ENCODE peak calls at places on chromosomes 6 and 20, in ten cellular contexts. One of them, this sample, is unnamed.

GRCh38 chr6:154318711-154319110 is 37.9 kb downstream of the IPCEF1 start:
- DNase-seq in endothelial cell of umbilical vein: no peak
- DNase-seq in heart right ventricle: no peak
- DNase-seq in ovary: no peak
- DNase-seq in body of pancreas: no peak
- DNase-seq in right atrium auricular region: no peak
- DNase-seq in tibial nerve: no peak
- DNase-seq in upper lobe of right lung: no peak
- DNase-seq in heart left ventricle: no peak
- DNase-seq in CD4-positive, alpha-beta T cell: no peak
- DNase-seq in this sample: no peak

GRCh38 chr6:147515327-147515726 is 6.8 kb downstream of the SAMD5 start:
- DNase-seq in endothelial cell of umbilical vein: no peak
- DNase-seq in heart right ventricle: no peak
- DNase-seq in ovary: no peak
- DNase-seq in body of pancreas: no peak
- DNase-seq in right atrium auricular region: no peak
- DNase-seq in tibial nerve: no peak
- DNase-seq in upper lobe of right lung: no peak
- DNase-seq in heart left ventricle: no peak
- DNase-seq in CD4-positive, alpha-beta T cell: no peak
- DNase-seq in this sample: no peak

GRCh38 chr20:38414769-38415450 is 20.2 kb downstream of the SNHG17 start:
- DNase-seq in endothelial cell of umbilical vein: no peak
- DNase-seq in heart right ventricle: no peak
- DNase-seq in ovary: no peak
- DNase-seq in body of pancreas: no peak
- DNase-seq in right atrium auricular region: no peak
- DNase-seq in tibial nerve: no peak
- DNase-seq in upper lobe of right lung: peak
- DNase-seq in heart left ventricle: no peak
- DNase-seq in CD4-positive, alpha-beta T cell: no peak
- DNase-seq in this sample: no peak

GRCh38 chr6:2760882-2761842 is 4.0 kb upstream of the WRNIP1 start:
- DNase-seq in endothelial cell of umbilical vein: peak
- DNase-seq in heart right ventricle: no peak
- DNase-seq in ovary: no peak
- DNase-seq in body of pancreas: no peak
- DNase-seq in right atrium auricular region: no peak
- DNase-seq in tibial nerve: no peak
- DNase-seq in upper lobe of right lung: no peak
- DNase-seq in heart left ventricle: no peak
- DNase-seq in CD4-positive, alpha-beta T cell: no peak
- DNase-seq in this sample: no peak

GRCh38 chr20:38471245-38471644 is 1.4 kb upstream of the RALGAPB start:
- DNase-seq in endothelial cell of umbilical vein: no peak
- DNase-seq in heart right ventricle: no peak
- DNase-seq in ovary: no peak
- DNase-seq in body of pancreas: no peak
- DNase-seq in right atrium auricular region: no peak
- DNase-seq in tibial nerve: no peak
- DNase-seq in upper lobe of right lung: no peak
- DNase-seq in heart left ventricle: no peak
- DNase-seq in CD4-positive, alpha-beta T cell: no peak
- DNase-seq in this sample: no peak

GRCh38 chr6:136289327-136289578 is 393 bp downstream of the BCLAF1 start:
- DNase-seq in endothelial cell of umbilical vein: peak
- DNase-seq in heart right ventricle: peak
- DNase-seq in ovary: peak
- DNase-seq in body of pancreas: peak
- DNase-seq in right atrium auricular region: peak
- DNase-seq in tibial nerve: peak
- DNase-seq in upper lobe of right lung: peak
- DNase-seq in heart left ventricle: peak
- DNase-seq in CD4-positive, alpha-beta T cell: peak
- DNase-seq in this sample: peak

GRCh38 chr6:133983099-133983939 is 30.3 kb downstream of the TBPL1 start:
- DNase-seq in endothelial cell of umbilical vein: no peak
- DNase-seq in heart right ventricle: no peak
- DNase-seq in ovary: no peak
- DNase-seq in body of pancreas: no peak
- DNase-seq in right atrium auricular region: no peak
- DNase-seq in tibial nerve: no peak
- DNase-seq in upper lobe of right lung: peak
- DNase-seq in heart left ventricle: peak
- DNase-seq in CD4-positive, alpha-beta T cell: peak
- DNase-seq in this sample: no peak

GRCh38 chr6:511488-512137 is 120.1 kb downstream of the IRF4 start:
- DNase-seq in endothelial cell of umbilical vein: no peak
- DNase-seq in heart right ventricle: no peak
- DNase-seq in ovary: no peak
- DNase-seq in body of pancreas: no peak
- DNase-seq in right atrium auricular region: no peak
- DNase-seq in tibial nerve: no peak
- DNase-seq in upper lobe of right lung: no peak
- DNase-seq in heart left ventricle: no peak
- DNase-seq in CD4-positive, alpha-beta T cell: no peak
- DNase-seq in this sample: no peak

GRCh38 chr6:152669894-152670293 is 27.8 kb upstream of the MYCT1 start:
- DNase-seq in endothelial cell of umbilical vein: peak
- DNase-seq in heart right ventricle: no peak
- DNase-seq in ovary: no peak
- DNase-seq in body of pancreas: no peak
- DNase-seq in right atrium auricular region: no peak
- DNase-seq in tibial nerve: no peak
- DNase-seq in upper lobe of right lung: no peak
- DNase-seq in heart left ventricle: no peak
- DNase-seq in CD4-positive, alpha-beta T cell: no peak
- DNase-seq in this sample: no peak

GRCh38 chr20:58719258-58719657 is 26.7 kb downstream of the NPEPL1 start:
- DNase-seq in endothelial cell of umbilical vein: no peak
- DNase-seq in heart right ventricle: no peak
- DNase-seq in ovary: no peak
- DNase-seq in body of pancreas: peak
- DNase-seq in right atrium auricular region: peak
- DNase-seq in tibial nerve: no peak
- DNase-seq in upper lobe of right lung: peak
- DNase-seq in heart left ventricle: peak
- DNase-seq in CD4-positive, alpha-beta T cell: no peak
- DNase-seq in this sample: no peak

GRCh38 chr20:46251211-46251673 is 57.1 kb downstream of the CDH22 start:
- DNase-seq in endothelial cell of umbilical vein: no peak
- DNase-seq in heart right ventricle: no peak
- DNase-seq in ovary: no peak
- DNase-seq in body of pancreas: no peak
- DNase-seq in right atrium auricular region: no peak
- DNase-seq in tibial nerve: no peak
- DNase-seq in upper lobe of right lung: no peak
- DNase-seq in heart left ventricle: no peak
- DNase-seq in CD4-positive, alpha-beta T cell: no peak
- DNase-seq in this sample: no peak

GRCh38 chr20:16707674-16708073 is 22.2 kb upstream of the SNRPB2 start:
- DNase-seq in endothelial cell of umbilical vein: no peak
- DNase-seq in heart right ventricle: no peak
- DNase-seq in ovary: no peak
- DNase-seq in body of pancreas: no peak
- DNase-seq in right atrium auricular region: no peak
- DNase-seq in tibial nerve: no peak
- DNase-seq in upper lobe of right lung: no peak
- DNase-seq in heart left ventricle: no peak
- DNase-seq in CD4-positive, alpha-beta T cell: no peak
- DNase-seq in this sample: no peak

GRCh38 chr20:3747471-3747870 is 15.0 kb downstream of the HSPA12B start:
- DNase-seq in endothelial cell of umbilical vein: no peak
- DNase-seq in heart right ventricle: no peak
- DNase-seq in ovary: no peak
- DNase-seq in body of pancreas: no peak
- DNase-seq in right atrium auricular region: no peak
- DNase-seq in tibial nerve: no peak
- DNase-seq in upper lobe of right lung: no peak
- DNase-seq in heart left ventricle: no peak
- DNase-seq in CD4-positive, alpha-beta T cell: no peak
- DNase-seq in this sample: no peak

GRCh38 chr6:26305097-26305841 is 59.7 kb upstream of the BTN3A2 start:
- DNase-seq in endothelial cell of umbilical vein: peak
- DNase-seq in heart right ventricle: peak
- DNase-seq in ovary: peak
- DNase-seq in body of pancreas: peak
- DNase-seq in right atrium auricular region: peak
- DNase-seq in tibial nerve: peak
- DNase-seq in upper lobe of right lung: no peak
- DNase-seq in heart left ventricle: peak
- DNase-seq in CD4-positive, alpha-beta T cell: peak
- DNase-seq in this sample: peak

GRCh38 chr6:156464100-156464878 is 312.9 kb upstream of the ARID1B start:
- DNase-seq in endothelial cell of umbilical vein: no peak
- DNase-seq in heart right ventricle: no peak
- DNase-seq in ovary: no peak
- DNase-seq in body of pancreas: no peak
- DNase-seq in right atrium auricular region: no peak
- DNase-seq in tibial nerve: no peak
- DNase-seq in upper lobe of right lung: no peak
- DNase-seq in heart left ventricle: no peak
- DNase-seq in CD4-positive, alpha-beta T cell: no peak
- DNase-seq in this sample: no peak

GRCh38 chr20:39576786-39577185 is 614.6 kb downstream of the DHX35 start:
- DNase-seq in endothelial cell of umbilical vein: no peak
- DNase-seq in heart right ventricle: no peak
- DNase-seq in ovary: no peak
- DNase-seq in body of pancreas: no peak
- DNase-seq in right atrium auricular region: no peak
- DNase-seq in tibial nerve: no peak
- DNase-seq in upper lobe of right lung: no peak
- DNase-seq in heart left ventricle: no peak
- DNase-seq in CD4-positive, alpha-beta T cell: no peak
- DNase-seq in this sample: no peak

GRCh38 chr6:36131517-36132220 is 1.4 kb downstream of the MAPK13 start:
- DNase-seq in endothelial cell of umbilical vein: peak
- DNase-seq in heart right ventricle: no peak
- DNase-seq in ovary: peak
- DNase-seq in body of pancreas: peak
- DNase-seq in right atrium auricular region: peak
- DNase-seq in tibial nerve: no peak
- DNase-seq in upper lobe of right lung: peak
- DNase-seq in heart left ventricle: no peak
- DNase-seq in CD4-positive, alpha-beta T cell: no peak
- DNase-seq in this sample: no peak

GRCh38 chr20:63082308-63082938 is 75.7 kb upstream of the BHLHE23 start:
- DNase-seq in endothelial cell of umbilical vein: no peak
- DNase-seq in heart right ventricle: peak
- DNase-seq in ovary: no peak
- DNase-seq in body of pancreas: no peak
- DNase-seq in right atrium auricular region: no peak
- DNase-seq in tibial nerve: no peak
- DNase-seq in upper lobe of right lung: peak
- DNase-seq in heart left ventricle: peak
- DNase-seq in CD4-positive, alpha-beta T cell: peak
- DNase-seq in this sample: no peak

GRCh38 chr6:65633516-65633915 is 73.5 kb downstream of the EYS start:
- DNase-seq in endothelial cell of umbilical vein: no peak
- DNase-seq in heart right ventricle: no peak
- DNase-seq in ovary: no peak
- DNase-seq in body of pancreas: no peak
- DNase-seq in right atrium auricular region: no peak
- DNase-seq in tibial nerve: no peak
- DNase-seq in upper lobe of right lung: no peak
- DNase-seq in heart left ventricle: no peak
- DNase-seq in CD4-positive, alpha-beta T cell: no peak
- DNase-seq in this sample: no peak

GRCh38 chr6:13421425-13422057 is 65.9 kb downstream of the GFOD1 start:
- DNase-seq in endothelial cell of umbilical vein: no peak
- DNase-seq in heart right ventricle: no peak
- DNase-seq in ovary: no peak
- DNase-seq in body of pancreas: no peak
- DNase-seq in right atrium auricular region: no peak
- DNase-seq in tibial nerve: no peak
- DNase-seq in upper lobe of right lung: no peak
- DNase-seq in heart left ventricle: no peak
- DNase-seq in CD4-positive, alpha-beta T cell: no peak
- DNase-seq in this sample: no peak
- H3K27ac ChIP-seq in endothelial cell of umbilical vein: peak
- H3K27ac ChIP-seq in heart right ventricle: peak
- H3K27ac ChIP-seq in ovary: no peak
- H3K27ac ChIP-seq in body of pancreas: no peak
- H3K27ac ChIP-seq in right atrium auricular region: peak
- H3K27ac ChIP-seq in tibial nerve: peak
- H3K27ac ChIP-seq in upper lobe of right lung: peak
- H3K27ac ChIP-seq in heart left ventricle: peak
- H3K27ac ChIP-seq in CD4-positive, alpha-beta T cell: no peak
- H3K27ac ChIP-seq in this sample: no peak

GRCh38 chr20:9831032-9831431 is 7.8 kb downstream of the PAK5 start:
- DNase-seq in endothelial cell of umbilical vein: no peak
- DNase-seq in heart right ventricle: no peak
- DNase-seq in ovary: no peak
- DNase-seq in body of pancreas: no peak
- DNase-seq in right atrium auricular region: no peak
- DNase-seq in tibial nerve: no peak
- DNase-seq in upper lobe of right lung: no peak
- DNase-seq in heart left ventricle: no peak
- DNase-seq in CD4-positive, alpha-beta T cell: no peak
- DNase-seq in this sample: no peak
- H3K27ac ChIP-seq in endothelial cell of umbilical vein: no peak
- H3K27ac ChIP-seq in heart right ventricle: no peak
- H3K27ac ChIP-seq in ovary: no peak
- H3K27ac ChIP-seq in body of pancreas: no peak
- H3K27ac ChIP-seq in right atrium auricular region: no peak
- H3K27ac ChIP-seq in tibial nerve: no peak
- H3K27ac ChIP-seq in upper lobe of right lung: no peak
- H3K27ac ChIP-seq in heart left ventricle: no peak
- H3K27ac ChIP-seq in CD4-positive, alpha-beta T cell: no peak
- H3K27ac ChIP-seq in this sample: no peak

GRCh38 chr20:1206749-1207148 is 3.5 kb downstream of the C20orf202 start:
- DNase-seq in endothelial cell of umbilical vein: no peak
- DNase-seq in heart right ventricle: no peak
- DNase-seq in ovary: no peak
- DNase-seq in body of pancreas: no peak
- DNase-seq in right atrium auricular region: no peak
- DNase-seq in tibial nerve: no peak
- DNase-seq in upper lobe of right lung: no peak
- DNase-seq in heart left ventricle: peak
- DNase-seq in CD4-positive, alpha-beta T cell: no peak
- DNase-seq in this sample: no peak
- H3K27ac ChIP-seq in endothelial cell of umbilical vein: no peak
- H3K27ac ChIP-seq in heart right ventricle: peak
- H3K27ac ChIP-seq in ovary: no peak
- H3K27ac ChIP-seq in body of pancreas: no peak
- H3K27ac ChIP-seq in right atrium auricular region: no peak
- H3K27ac ChIP-seq in tibial nerve: no peak
- H3K27ac ChIP-seq in upper lobe of right lung: no peak
- H3K27ac ChIP-seq in heart left ventricle: no peak
- H3K27ac ChIP-seq in CD4-positive, alpha-beta T cell: no peak
- H3K27ac ChIP-seq in this sample: no peak

DNA sequence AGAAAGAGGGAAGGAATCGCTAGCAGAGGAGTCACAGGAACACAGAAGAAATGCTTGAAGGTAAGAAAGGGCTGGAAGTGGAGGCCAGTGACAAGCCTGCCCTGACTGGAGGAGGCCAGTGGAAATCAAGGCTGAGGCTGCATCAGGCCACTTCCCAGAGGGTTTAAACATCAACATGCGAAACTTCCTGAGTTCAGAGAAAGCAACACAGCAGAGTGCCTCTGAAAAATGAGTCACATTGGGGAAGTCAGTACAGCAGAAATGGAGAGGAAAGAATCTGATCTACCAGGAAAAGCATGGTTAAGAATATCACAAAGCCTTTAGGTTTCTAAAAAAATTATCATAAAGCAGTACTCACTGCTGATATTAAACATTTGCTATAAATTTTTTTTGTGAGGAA is 23.3 kb downstream of the NAPB start:
- DNase-seq in endothelial cell of umbilical vein: peak
- DNase-seq in heart right ventricle: peak
- DNase-seq in ovary: no peak
- DNase-seq in body of pancreas: no peak
- DNase-seq in right atrium auricular region: no peak
- DNase-seq in tibial nerve: no peak
- DNase-seq in upper lobe of right lung: no peak
- DNase-seq in heart left ventricle: no peak
- DNase-seq in CD4-positive, alpha-beta T cell: no peak
- DNase-seq in this sample: no peak
- H3K27ac ChIP-seq in endothelial cell of umbilical vein: peak
- H3K27ac ChIP-seq in heart right ventricle: no peak
- H3K27ac ChIP-seq in ovary: no peak
- H3K27ac ChIP-seq in body of pancreas: no peak
- H3K27ac ChIP-seq in right atrium auricular region: no peak
- H3K27ac ChIP-seq in tibial nerve: no peak
- H3K27ac ChIP-seq in upper lobe of right lung: no peak
- H3K27ac ChIP-seq in heart left ventricle: peak
- H3K27ac ChIP-seq in CD4-positive, alpha-beta T cell: no peak
- H3K27ac ChIP-seq in this sample: no peak

This sample was measured in caudate nucleus.